ENCODE peak calls at places on chromosomes 16 and 17, in seven cellular contexts. Y, C, Z, G, N, Q and R are unnamed samples.

GRCh38 chr17:82216301-82217119 is 3.9 kb upstream of the CCDC57 start:
- DNase-seq in N (peak), Z (peak), Q (peak), Y (no peak), G (peak), C (peak), R (peak)

GRCh38 chr17:34370376-34370996 is 7.5 kb upstream of the CCL1 start:
- DNase-seq in C (no peak), Y (no peak), Q (no peak), Z (no peak), N (no peak), G (no peak), R (no peak)

GRCh38 chr16:10465821-10466220 is 80.0 kb downstream of the ATF7IP2 start:
- DNase-seq in G (no peak), C (no peak), Q (no peak), Y (no peak), Z (no peak), N (no peak), R (no peak)

GRCh38 chr17:1878419-1879121 is 48.8 kb downstream of the RPA1 start:
- DNase-seq in N (no peak), Y (no peak), Q (no peak), G (no peak), Z (no peak), C (peak), R (no peak)

GRCh38 chr17:17445296-17445924 is 31.4 kb upstream of the MED9 start:
- DNase-seq in C (no peak), N (no peak), Q (no peak), G (no peak), Y (no peak), Z (no peak), R (no peak)

GRCh38 chr16:10255728-10256127 is 73.5 kb upstream of the GRIN2A start:
- DNase-seq in Q (no peak), G (no peak), C (no peak), Y (no peak), N (no peak), Z (no peak), R (no peak)

GRCh38 chr17:65783845-65784334 is 222.4 kb upstream of the AXIN2 start:
- DNase-seq in N (no peak), Q (peak), C (no peak), Y (no peak), G (no peak), Z (peak), R (no peak)

GRCh38 chr16:54446639-54447038 is 160.1 kb upstream of the IRX3 start:
- DNase-seq in Z (no peak), Y (no peak), C (no peak), G (peak), Q (peak), N (no peak), R (peak)

GRCh38 chr17:51435641-51436091 is 175.3 kb downstream of the UTP18 start:
- DNase-seq in N (peak), Z (peak), Y (no peak), G (peak), Q (no peak), C (peak), R (no peak)

GRCh38 chr16:2952679-2953078 is 11.4 kb upstream of the KREMEN2 start:
- DNase-seq in C (no peak), Q (no peak), Y (no peak), N (no peak), Z (no peak), G (no peak), R (no peak)

GRCh38 chr17:76506408-76507328 is 5.4 kb upstream of the RHBDF2 start:
- DNase-seq in C (peak), Z (peak), Y (peak), Q (peak), N (peak), G (peak), R (peak)

GRCh38 chr17:30964878-30965277 is 6.0 kb upstream of the RNF135 start:
- DNase-seq in N (no peak), C (no peak), Y (no peak), Z (no peak), Q (peak), G (no peak), R (no peak)

GRCh38 chr17:7673239-7673638 is 14.1 kb downstream of the TP53 start:
- DNase-seq in N (peak), G (no peak), Q (peak), Y (no peak), C (no peak), Z (no peak), R (peak)

GRCh38 chr16:58591083-58591482 is 38.5 kb downstream of the CNOT1 start:
- DNase-seq in Z (no peak), G (no peak), C (no peak), Y (no peak), N (no peak), Q (no peak), R (no peak)

GRCh38 chr17:927611-928461 is 51.7 kb downstream of the NXN start:
- DNase-seq in Q (peak), Z (peak), C (no peak), Y (no peak), N (no peak), G (no peak), R (peak)

GRCh38 chr17:73096866-73097265 is 4.4 kb upstream of the SLC39A11 start:
- DNase-seq in C (peak), G (no peak), Q (peak), Y (no peak), Z (no peak), N (no peak), R (peak)

GRCh38 chr17:58631523-58632323 is 60.1 kb downstream of the TEX14 start:
- DNase-seq in Y (peak), Q (peak), Z (peak), N (peak), C (peak), G (peak), R (peak)